ENCODE peak calls at places on chromosome 14, in six cellular contexts. R is stomach, Q is kidney epithelial cell, M is GM06990, W is upper lobe of left lung, A is foreskin fibroblast. T is an unnamed sample.

GRCh38 chr14:26427059-26427458 is 170.8 kb downstream of the NOVA1 start:
- DNase-seq in R (no peak), M (no peak), Q (no peak), A (no peak), W (no peak), T (no peak)

GRCh38 chr14:55739967-55740707 is 160.1 kb downstream of the KTN1 start:
- DNase-seq in W (no peak), A (no peak), M (no peak), Q (no peak), R (no peak), T (no peak)

GRCh38 chr14:22071001-22071400 is 397.4 kb upstream of the OR4E1 start:
- DNase-seq in R (no peak), Q (no peak), M (peak), W (peak), A (no peak), T (no peak)

GRCh38 chr14:69873877-69874780 is 5.1 kb upstream of the SMOC1 start:
- DNase-seq in W (no peak), R (no peak), A (peak), M (no peak), Q (no peak), T (no peak)

GRCh38 chr14:36524874-36525745 is 5.1 kb upstream of the NKX2-1 start:
- DNase-seq in W (peak), M (no peak), A (no peak), Q (no peak), R (no peak), T (no peak)

GRCh38 chr14:58027904-58028303 is 124.1 kb downstream of the ARMH4 start:
- DNase-seq in Q (no peak), A (no peak), W (no peak), R (no peak), M (no peak), T (no peak)

GRCh38 chr14:78790262-78790661 is 620.1 kb downstream of the NRXN3 start:
- DNase-seq in A (no peak), W (no peak), Q (no peak), M (no peak), R (no peak), T (no peak)

GRCh38 chr14:74599946-74600345 is 12.1 kb downstream of the LTBP2 start:
- DNase-seq in A (no peak), R (no peak), W (no peak), Q (no peak), M (no peak), T (no peak)

GRCh38 chr14:21874946-21875345 is 201.3 kb upstream of the OR4E1 start:
- DNase-seq in Q (no peak), M (no peak), W (no peak), A (no peak), R (no peak), T (no peak)

GRCh38 chr14:35337557-35338255 is 45.5 kb downstream of the PSMA6 start:
- DNase-seq in A (no peak), W (peak), M (no peak), Q (no peak), R (no peak), T (no peak)

GRCh38 chr14:88437659-88438058 is 52.2 kb downstream of the SPATA7 start:
- DNase-seq in W (no peak), Q (no peak), M (no peak), R (no peak), A (no peak), T (no peak)

GRCh38 chr14:55097894-55098560 is 31.0 kb upstream of the LGALS3 start:
- DNase-seq in R (peak), A (no peak), M (peak), W (peak), Q (no peak), T (no peak)

GRCh38 chr14:56580317-56580711 is 716 bp downstream of the TMEM260 start:
- DNase-seq in R (no peak), A (no peak), M (no peak), Q (no peak), W (no peak), T (no peak)

GRCh38 chr14:73239463-73240241 is 2.3 kb downstream of the PAPLN start:
- DNase-seq in R (no peak), A (peak), W (no peak), Q (no peak), M (no peak), T (no peak)

GRCh38 chr14:54253195-54253947 is 143.4 kb upstream of the CDKN3 start:
- DNase-seq in Q (peak), A (peak), W (no peak), R (no peak), M (no peak), T (no peak)

GRCh38 chr14:39467889-39468524 is 35.8 kb upstream of the FBXO33 start:
- DNase-seq in M (peak), A (no peak), R (no peak), Q (no peak), W (peak), T (no peak)

GRCh38 chr14:49865431-49865859 is 12.9 kb upstream of the NEMF start:
- DNase-seq in A (peak), R (peak), M (peak), Q (no peak), W (peak), T (peak)

GRCh38 chr14:89399594-89400068 is 17.4 kb downstream of the FOXN3 start:
- DNase-seq in R (no peak), W (no peak), Q (peak), A (no peak), M (no peak), T (peak)

GRCh38 chr14:64203366-64204006 is 90.7 kb downstream of the ESR2 start:
- DNase-seq in R (no peak), W (no peak), Q (no peak), M (no peak), A (no peak), T (no peak)

GRCh38 chr14:23935158-23935557 is 18.4 kb upstream of the DHRS4 start:
- DNase-seq in A (no peak), Q (no peak), M (no peak), W (no peak), R (no peak), T (no peak)

GRCh38 chr14:64823305-64823985 is 56.3 kb downstream of the SPTB start:
- DNase-seq in W (peak), R (peak), Q (no peak), A (peak), M (peak), T (peak)

GRCh38 chr14:33908540-33909223 is 42.2 kb downstream of the EGLN3 start:
- DNase-seq in M (no peak), A (no peak), Q (no peak), R (no peak), W (no peak), T (no peak)

GRCh38 chr14:51730094-51730493 is 78.4 kb downstream of the FRMD6 start:
- DNase-seq in R (no peak), Q (no peak), M (no peak), W (no peak), A (no peak), T (no peak)

GRCh38 chr14:98133806-98134205 is 1138.2 kb downstream of the BCL11B start:
- DNase-seq in W (no peak), R (no peak), M (no peak), Q (no peak), A (no peak), T (no peak)

GRCh38 chr14:24243336-24243836 is 963 bp upstream of the TINF2 start:
- DNase-seq in Q (no peak), M (peak), A (no peak), W (peak), R (no peak), T (no peak)

GRCh38 chr14:47509957-47510356 is 165.4 kb downstream of the MDGA2 start:
- DNase-seq in R (no peak), A (no peak), M (no peak), Q (no peak), W (no peak), T (no peak)

GRCh38 chr14:105335735-105336476 is 21.4 kb downstream of the PACS2 start:
- DNase-seq in M (no peak), R (no peak), Q (no peak), W (no peak), A (no peak), T (no peak)

GRCh38 chr14:91515979-91516378 is 5.9 kb upstream of the PPP4R3A start:
- DNase-seq in M (no peak), R (no peak), W (no peak), Q (no peak), A (no peak), T (no peak)

GRCh38 chr14:54420478-54421116 is 20.6 kb downstream of the CNIH1 start:
- DNase-seq in A (peak), W (no peak), M (no peak), Q (no peak), R (no peak), T (no peak)

GRCh38 chr14:58749066-58749669 is 111.4 kb downstream of the DACT1 start:
- DNase-seq in A (peak), W (peak), M (peak), Q (peak), R (peak), T (no peak)

GRCh38 chr14:57060276-57060956 is 208.3 kb downstream of the EXOC5 start:
- DNase-seq in R (no peak), M (peak), Q (peak), W (no peak), A (no peak), T (no peak)

GRCh38 chr14:81784084-81784483 is 250.4 kb upstream of the SEL1L start:
- DNase-seq in A (no peak), M (no peak), W (no peak), Q (no peak), R (no peak), T (no peak)

GRCh38 chr14:97366400-97366799 is 569.2 kb downstream of the VRK1 start:
- DNase-seq in A (no peak), Q (no peak), R (no peak), M (no peak), W (no peak), T (no peak)

GRCh38 chr14:59918824-59919581 is 941 bp upstream of the LRRC9 start:
- DNase-seq in Q (no peak), R (no peak), M (no peak), A (no peak), W (peak), T (no peak)

GRCh38 chr14:77457115-77457521 is 283 bp downstream of the VIPAS39 start:
- DNase-seq in Q (no peak), W (no peak), M (no peak), A (no peak), R (no peak), T (no peak)

GRCh38 chr14:102255401-102256190 is 49.4 kb downstream of the MOK start:
- DNase-seq in A (no peak), Q (no peak), R (no peak), W (no peak), M (no peak), T (no peak)

GRCh38 chr14:99529899-99530298 is 48.7 kb downstream of the CCNK start:
- DNase-seq in W (no peak), Q (no peak), M (no peak), A (no peak), R (no peak), T (no peak)
- TF ChIP-seq CTCF in W (no peak), Q (no peak), M (no peak), A (no peak), R (no peak), T (no peak)

DNA sequence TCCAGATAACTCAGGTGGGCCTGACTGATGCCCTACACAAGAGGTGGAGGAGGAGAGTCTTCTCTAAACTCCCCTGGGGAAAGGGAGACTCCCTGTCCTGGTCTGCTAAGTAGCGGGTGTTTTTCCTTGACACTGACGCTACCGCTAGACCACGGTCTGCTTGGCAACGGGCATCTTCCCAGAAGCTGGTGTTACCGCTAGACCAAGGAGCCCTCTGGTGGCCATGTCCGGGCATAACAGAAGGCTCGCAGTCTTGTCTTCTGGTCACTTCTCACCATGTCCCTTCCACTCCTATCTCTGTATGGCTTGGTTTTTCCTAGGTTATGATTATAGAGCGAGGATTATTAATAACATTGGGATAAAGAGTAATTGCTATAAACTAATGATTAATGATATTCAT is 965.5 kb downstream of the TMEM121 start:
- DNase-seq in M (no peak), Q (no peak), A (no peak), W (no peak), R (no peak), T (no peak)
- TF ChIP-seq CTCF in M (peak), Q (peak), A (no peak), W (peak), R (no peak), T (no peak)

GRCh38 chr14:83463500-83464098 is 1929.9 kb upstream of the SEL1L start:
- DNase-seq in Q (no peak), R (peak), W (peak), M (no peak), A (no peak), T (no peak)
- TF ChIP-seq CTCF in Q (peak), R (no peak), W (peak), M (peak), A (peak), T (peak)

DNA sequence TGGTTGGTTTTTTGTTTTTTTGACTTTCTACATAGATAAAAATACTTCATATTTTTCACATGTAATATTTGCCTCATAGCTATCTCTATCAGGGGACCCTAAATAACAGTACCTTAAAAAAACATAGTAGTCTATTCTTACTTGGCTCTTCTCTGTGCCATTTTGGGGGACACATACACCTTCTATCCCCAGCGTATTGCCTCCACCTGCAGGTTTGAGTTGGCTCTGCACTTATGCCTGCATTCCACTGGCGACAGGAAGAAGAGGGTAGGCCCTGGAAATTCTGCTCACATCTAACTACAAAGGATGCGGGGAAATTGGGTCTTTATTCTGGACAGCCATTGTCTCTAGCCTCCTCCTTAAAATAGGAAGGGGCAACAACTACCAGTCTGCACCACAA is 13.8 kb upstream of the IFI27L2 start:
- DNase-seq in W (no peak), M (no peak), Q (no peak), R (no peak), A (no peak), T (no peak)
- TF ChIP-seq CTCF in W (no peak), M (peak), Q (peak), R (no peak), A (peak), T (peak)

GRCh38 chr14:30560581-30560980 is 1.6 kb downstream of the G2E3 start:
- DNase-seq in Q (no peak), R (no peak), A (no peak), M (no peak), W (no peak), T (no peak)
- TF ChIP-seq CTCF in Q (no peak), R (no peak), A (no peak), M (no peak), W (no peak), T (no peak)

DNA sequence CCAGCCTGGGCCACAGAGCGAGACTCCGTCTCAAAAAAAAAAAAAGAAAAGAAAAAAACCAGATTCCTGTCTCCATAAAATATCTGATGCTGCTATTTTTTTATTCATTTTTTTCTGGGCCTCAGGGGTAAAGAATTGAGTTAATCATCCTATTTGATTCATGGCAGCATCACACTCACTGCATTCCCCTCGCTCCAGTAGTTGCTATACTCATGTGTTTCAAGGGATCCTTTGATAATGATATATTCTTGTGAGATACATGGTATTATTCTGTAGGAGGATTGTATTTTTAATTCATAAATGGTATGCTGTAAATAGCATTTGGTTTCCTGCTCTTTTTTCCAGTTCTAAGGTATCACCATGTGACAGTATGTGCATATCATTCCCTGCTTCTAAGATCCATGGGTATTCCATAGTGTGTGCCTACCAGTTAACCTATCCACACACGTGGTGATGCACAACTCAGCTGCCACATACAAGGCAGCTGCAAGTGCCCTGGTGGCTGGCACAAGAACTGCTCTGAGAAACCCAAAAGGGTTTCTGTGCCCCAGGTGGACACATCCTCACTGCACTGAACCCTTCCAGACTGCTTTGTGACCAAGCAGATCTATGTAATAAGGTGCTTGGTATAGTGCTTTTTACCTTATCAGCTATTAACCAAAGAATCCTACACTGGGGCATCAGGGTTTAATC is 74.7 kb downstream of the ZFP36L1 start:
- DNase-seq in W (no peak), R (no peak), Q (no peak), A (no peak), M (no peak), T (no peak)
- TF ChIP-seq CTCF in W (peak), R (no peak), Q (peak), A (peak), M (peak), T (peak)